ENCODE peak calls at places on chromosomes 2 and 18, in ten cellular contexts. S is spleen; Z is BJ; X is OCI-LY7; M is upper lobe of right lung; P is heart left ventricle; D is pancreas; Y is thoracic aorta; H is CD8-positive, alpha-beta memory T cell; W is left ventricle myocardium inferior. B is an unnamed sample.

GRCh38 chr18:741931-742512 is 29.6 kb upstream of the ENOSF1 start:
- DNase-seq in P (no peak), W (no peak), D (no peak), S (no peak), H (peak; percentile 40), M (no peak), X (peak; percentile 46), Y (no peak), Z (peak; percentile 3), B (peak; percentile 76)

GRCh38 chr18:70166668-70167067 is 38.8 kb downstream of the RTTN start:
- DNase-seq in Y (no peak), P (no peak), H (no peak), S (no peak), X (no peak), M (no peak), D (no peak), W (no peak), Z (no peak), B (no peak)

GRCh38 chr2:220057922-220058321 is 430.5 kb downstream of the SLC4A3 start:
- DNase-seq in D (no peak), Z (no peak), W (no peak), S (no peak), X (no peak), M (no peak), H (no peak), Y (no peak), P (no peak), B (no peak)

GRCh38 chr2:162890690-162891311 is 52.2 kb upstream of the KCNH7 start:
- DNase-seq in X (peak; percentile 40), Z (peak; percentile 3), W (no peak), P (no peak), D (no peak), S (no peak), H (no peak), M (no peak), Y (no peak), B (peak; percentile 83)

GRCh38 chr18:7388752-7389151 is 157.9 kb downstream of the LRRC30 start:
- DNase-seq in D (no peak), Z (no peak), Y (no peak), X (no peak), M (no peak), P (no peak), W (no peak), S (no peak), H (no peak), B (no peak)

GRCh38 chr2:81481242-81481993 is 1176.9 kb upstream of the LRRTM1 start:
- DNase-seq in S (peak; percentile 63), X (no peak), M (peak; percentile 58), D (no peak), H (no peak), W (peak; percentile 11), P (peak; percentile 52), Z (no peak), Y (no peak), B (no peak)

GRCh38 chr18:77114564-77115391 is 17.8 kb downstream of the MBP start:
- DNase-seq in H (no peak), M (peak; percentile 94), S (peak; percentile 95), Z (peak; percentile 68), Y (peak; percentile 63), X (no peak), D (peak; percentile 92), P (peak; percentile 91), W (peak; percentile 87), B (peak; percentile 78)

GRCh38 chr18:770583-770961 is 41.5 kb downstream of the YES1 start:
- DNase-seq in H (no peak), X (no peak), D (no peak), Z (no peak), M (no peak), Y (no peak), W (no peak), P (no peak), S (no peak), B (peak; percentile 44)

GRCh38 chr2:119744335-119744939 is 15.3 kb upstream of the PTPN4 start:
- DNase-seq in W (no peak), H (no peak), X (no peak), P (no peak), M (no peak), S (no peak), Y (no peak), D (no peak), Z (no peak), B (peak; percentile 22)

GRCh38 chr2:187988348-187988747 is 303.3 kb upstream of the GULP1 start:
- DNase-seq in P (no peak), X (no peak), Y (no peak), W (no peak), D (no peak), H (no peak), Z (no peak), M (no peak), S (no peak), B (no peak)

GRCh38 chr2:222595573-222595972 is 60.3 kb downstream of the FARSB start:
- DNase-seq in X (no peak), P (no peak), H (no peak), D (no peak), Y (no peak), S (no peak), M (no peak), Z (no peak), W (no peak), B (peak; percentile 35)

GRCh38 chr2:222598611-222599010 is 57.3 kb downstream of the FARSB start:
- DNase-seq in M (no peak), S (no peak), P (no peak), W (no peak), Z (no peak), D (no peak), H (no peak), X (no peak), Y (no peak), B (no peak)

GRCh38 chr2:222592176-222592575 is 63.7 kb downstream of the FARSB start:
- DNase-seq in P (no peak), D (no peak), W (no peak), Z (no peak), S (no peak), H (no peak), Y (no peak), X (no peak), M (no peak), B (no peak)

GRCh38 chr2:222594679-222595078 is 61.2 kb downstream of the FARSB start:
- DNase-seq in Z (peak; percentile 30), Y (no peak), D (no peak), M (no peak), W (no peak), X (no peak), H (no peak), P (no peak), S (no peak), B (peak; percentile 82)
- H3K36me3 ChIP-seq in Z (no peaks in the 10 kb centered on the region), Y (peaks cover 5% of the 10 kb centered on the region), D (peaks cover 13% of the 10 kb centered on the region), M (peaks cover 40% of the 10 kb centered on the region), W (peaks cover 35% of the 10 kb centered on the region), X (peaks cover 96% of the 10 kb centered on the region), H (peaks cover 26% of the 10 kb centered on the region), P (peaks cover 75% of the 10 kb centered on the region), S (peaks cover 85% of the 10 kb centered on the region), B (peaks cover 63% of the 10 kb centered on the region)

GRCh38 chr2:152632736-152633135 is 84.5 kb downstream of the PRPF40A start:
- DNase-seq in Y (no peak), D (no peak), Z (no peak), W (no peak), X (no peak), S (no peak), P (no peak), H (no peak), M (no peak), B (no peak)
- H3K36me3 ChIP-seq in Y (peaks cover 22% of the 10 kb centered on the region), D (no peaks in the 10 kb centered on the region), Z (no peaks in the 10 kb centered on the region), W (peaks cover 59% of the 10 kb centered on the region), X (no peaks in the 10 kb centered on the region), S (no peaks in the 10 kb centered on the region), P (peaks cover 62% of the 10 kb centered on the region), H (no peaks in the 10 kb centered on the region), M (peaks cover 49% of the 10 kb centered on the region), B (peaks cover 31% of the 10 kb centered on the region)

GRCh38 chr2:33302348-33302747 is 174.1 kb upstream of the RASGRP3 start:
- DNase-seq in D (no peak), X (no peak), Y (no peak), W (no peak), P (no peak), M (no peak), S (no peak), Z (no peak), H (no peak), B (peak; percentile 30)
- H3K36me3 ChIP-seq in D (no peaks in the 10 kb centered on the region), X (peaks cover 72% of the 10 kb centered on the region), Y (peaks cover 42% of the 10 kb centered on the region), W (peaks cover 30% of the 10 kb centered on the region), P (peaks cover 63% of the 10 kb centered on the region), M (no peaks in the 10 kb centered on the region), S (no peaks in the 10 kb centered on the region), Z (no peaks in the 10 kb centered on the region), H (no peaks in the 10 kb centered on the region), B (no peaks in the 10 kb centered on the region)

DNA sequence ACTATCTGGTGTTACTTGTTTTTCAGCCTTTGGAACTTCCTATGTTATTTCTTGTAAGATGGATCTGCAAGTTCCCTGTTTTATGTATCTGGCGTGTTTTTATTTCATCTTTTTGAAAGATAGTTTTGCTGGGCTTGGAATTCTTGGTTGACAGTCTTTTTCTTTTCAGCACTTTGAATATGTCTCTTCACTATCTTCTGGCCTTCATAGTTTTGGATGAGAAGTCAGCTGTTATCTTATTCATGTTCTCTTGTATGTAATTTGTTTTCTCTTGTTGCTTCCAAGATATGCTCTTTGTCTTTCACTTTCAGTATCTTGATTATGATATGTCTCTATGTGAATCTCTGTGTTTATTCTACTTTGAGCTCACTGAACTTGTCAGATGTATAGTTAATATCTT is 50.4 kb downstream of the ALMS1 start:
- DNase-seq in Y (no peak), P (no peak), H (no peak), S (no peak), X (no peak), W (no peak), Z (no peak), D (no peak), M (no peak), B (no peak)
- H3K36me3 ChIP-seq in Y (peaks cover 22% of the 10 kb centered on the region), P (peaks cover 47% of the 10 kb centered on the region), H (peaks cover 17% of the 10 kb centered on the region), S (peaks cover 81% of the 10 kb centered on the region), X (peaks cover 65% of the 10 kb centered on the region), W (peaks cover 68% of the 10 kb centered on the region), Z (peaks cover 2% of the 10 kb centered on the region), D (peaks cover 6% of the 10 kb centered on the region), M (no peaks in the 10 kb centered on the region), B (peaks cover 19% of the 10 kb centered on the region)

GRCh38 chr2:63858291-63858690 is 16.6 kb downstream of the UGP2 start:
- DNase-seq in Y (no peak), W (no peak), H (no peak), M (no peak), P (no peak), X (no peak), S (no peak), D (no peak), Z (no peak), B (no peak)

GRCh38 chr2:63851912-63852311 is 10.2 kb downstream of the UGP2 start:
- DNase-seq in Z (no peak), P (no peak), D (no peak), S (no peak), W (no peak), M (no peak), H (no peak), X (no peak), Y (no peak), B (no peak)

GRCh38 chr2:63855418-63856301 is 14.0 kb downstream of the UGP2 start:
- DNase-seq in P (no peak), H (no peak), X (no peak), Y (no peak), W (no peak), Z (no peak), M (no peak), S (no peak), D (no peak), B (no peak)

GRCh38 chr2:63853527-63854310 is 12.0 kb downstream of the UGP2 start:
- DNase-seq in D (no peak), P (no peak), X (no peak), Y (no peak), H (no peak), M (no peak), Z (no peak), S (no peak), W (no peak), B (peak; percentile 78)

GRCh38 chr2:63856302-63856600 is 14.6 kb downstream of the UGP2 start:
- DNase-seq in W (no peak), M (no peak), Z (no peak), X (no peak), Y (no peak), S (no peak), P (no peak), D (no peak), H (peak; percentile 69), B (no peak)
- H3K36me3 ChIP-seq in W (peaks cover 49% of the 10 kb centered on the region), M (peaks cover 45% of the 10 kb centered on the region), Z (peaks cover 4% of the 10 kb centered on the region), X (peaks cover 61% of the 10 kb centered on the region), Y (peaks cover 24% of the 10 kb centered on the region), S (peaks cover 56% of the 10 kb centered on the region), P (peaks cover 49% of the 10 kb centered on the region), D (peaks cover 10% of the 10 kb centered on the region), H (peaks cover 8% of the 10 kb centered on the region), B (peaks cover 54% of the 10 kb centered on the region)